ENCODE peak calls at places on chromosomes 16 and 17, in seven cellular contexts. A, Y, G, R, Z, T and L are unnamed samples.

GRCh38 chr17:33983824-33984574 is 271.1 kb upstream of the CCL2 start:
- DNase-seq in A (no peak), Y (no peak), G (no peak), R (no peak), Z (no peak), T (no peak), L (peak; percentile 51)

GRCh38 chr17:33072421-33073175 is 81.0 kb downstream of the SPACA3 start:
- DNase-seq in A (no peak), Y (no peak), G (peak; percentile 20), R (no peak), Z (no peak), T (no peak), L (no peak)

GRCh38 chr17:29807520-29808361 is 122.3 kb downstream of the SSH2 start:
- DNase-seq in A (no peak), Y (peak; percentile 74), G (peak; percentile 84), R (peak; percentile 65), Z (peak; percentile 42), T (peak; percentile 73), L (peak; percentile 60)

GRCh38 chr16:55189179-55189578 is 134.8 kb upstream of the IRX6 start:
- DNase-seq in A (no peak), Y (no peak), G (no peak), R (no peak), Z (no peak), T (no peak), L (no peak)

GRCh38 chr17:1313270-1314005 is 34.0 kb downstream of the TRARG1 start:
- DNase-seq in A (peak; percentile 81), Y (no peak), G (no peak), R (no peak), Z (no peak), T (no peak), L (no peak)

GRCh38 chr16:74627506-74628220 is 20.7 kb upstream of the GLG1 start:
- DNase-seq in A (no peak), Y (peak; percentile 35), G (peak; percentile 16), R (peak; percentile 23), Z (no peak), T (no peak), L (no peak)

GRCh38 chr16:31132979-31133599 is 2.4 kb downstream of the PRSS8 start:
- DNase-seq in A (no peak), Y (peak; percentile 32), G (no peak), R (no peak), Z (no peak), T (no peak), L (no peak)

GRCh38 chr16:85384831-85385462 is 228.2 kb upstream of the GSE1 start:
- DNase-seq in A (no peak), Y (no peak), G (no peak), R (peak; percentile 55), Z (peak; percentile 9), T (no peak), L (peak; percentile 38)

GRCh38 chr17:38797828-38798227 is 1.5 kb downstream of the PIP4K2B start:
- DNase-seq in A (no peak), Y (no peak), G (peak; percentile 37), R (no peak), Z (no peak), T (no peak), L (no peak)

GRCh38 chr17:38911081-38911730 is 14.2 kb upstream of the LASP1NB start:
- DNase-seq in A (peak; percentile 47), Y (peak; percentile 11), G (no peak), R (no peak), Z (peak; percentile 7), T (no peak), L (peak; percentile 3)

GRCh38 chr17:68624381-68624780 is 23.2 kb upstream of the FAM20A start:
- DNase-seq in A (no peak), Y (no peak), G (peak; percentile 65), R (no peak), Z (no peak), T (no peak), L (no peak)

GRCh38 chr17:81329279-81329926 is 34.3 kb upstream of the SLC38A10 start:
- DNase-seq in A (peak; percentile 82), Y (peak; percentile 73), G (peak; percentile 96), R (peak; percentile 80), Z (peak; percentile 95), T (peak; percentile 99), L (no peak)

GRCh38 chr16:89655062-89655643 is 2.4 kb downstream of the CHMP1A start:
- DNase-seq in A (no peak), Y (no peak), G (no peak), R (no peak), Z (no peak), T (no peak), L (no peak)

GRCh38 chr17:50903604-50904521 is 37.7 kb upstream of the TOB1 start:
- DNase-seq in A (no peak), Y (no peak), G (peak; percentile 43), R (no peak), Z (no peak), T (no peak), L (no peak)

GRCh38 chr17:57295526-57296023 is 39.3 kb downstream of the MSI2 start:
- DNase-seq in A (no peak), Y (no peak), G (no peak), R (no peak), Z (no peak), T (no peak), L (no peak)

GRCh38 chr17:57293077-57293476 is 36.8 kb downstream of the MSI2 start:
- DNase-seq in A (no peak), Y (peak; percentile 24), G (no peak), R (no peak), Z (no peak), T (no peak), L (no peak)

GRCh38 chr17:57294075-57294474 is 37.8 kb downstream of the MSI2 start:
- DNase-seq in A (no peak), Y (no peak), G (no peak), R (no peak), Z (no peak), T (no peak), L (no peak)

GRCh38 chr17:57296231-57296630 is 39.9 kb downstream of the MSI2 start:
- DNase-seq in A (no peak), Y (no peak), G (no peak), R (no peak), Z (no peak), T (no peak), L (no peak)

GRCh38 chr17:57294629-57295501 is 38.5 kb downstream of the MSI2 start:
- DNase-seq in A (no peak), Y (no peak), G (no peak), R (no peak), Z (peak; percentile 59), T (peak; percentile 44), L (no peak)
- H3K27ac ChIP-seq in A (no peak overlapping the region), Y (no peak overlapping the region), G (no peak overlapping the region), R (no peak overlapping the region), Z (peak overlapping the region; percentile 77), T (peak overlapping the region; percentile 59), L (peak overlapping the region; percentile 50)

GRCh38 chr17:75876190-75876937 is 2.0 kb downstream of the TRIM47 start:
- DNase-seq in A (peak; percentile 77), Y (peak; percentile 92), G (peak; percentile 33), R (peak; percentile 79), Z (peak; percentile 47), T (peak; percentile 74), L (no peak)
- H3K4me3 ChIP-seq in A (peak overlapping the region; percentile 64), Y (peak overlapping the region; percentile 75), G (peak overlapping the region; percentile 63), R (peak overlapping the region; percentile 71), Z (peak overlapping the region; percentile 77), T (peak overlapping the region; percentile 85), L (peak overlapping the region; percentile 72)

DNA sequence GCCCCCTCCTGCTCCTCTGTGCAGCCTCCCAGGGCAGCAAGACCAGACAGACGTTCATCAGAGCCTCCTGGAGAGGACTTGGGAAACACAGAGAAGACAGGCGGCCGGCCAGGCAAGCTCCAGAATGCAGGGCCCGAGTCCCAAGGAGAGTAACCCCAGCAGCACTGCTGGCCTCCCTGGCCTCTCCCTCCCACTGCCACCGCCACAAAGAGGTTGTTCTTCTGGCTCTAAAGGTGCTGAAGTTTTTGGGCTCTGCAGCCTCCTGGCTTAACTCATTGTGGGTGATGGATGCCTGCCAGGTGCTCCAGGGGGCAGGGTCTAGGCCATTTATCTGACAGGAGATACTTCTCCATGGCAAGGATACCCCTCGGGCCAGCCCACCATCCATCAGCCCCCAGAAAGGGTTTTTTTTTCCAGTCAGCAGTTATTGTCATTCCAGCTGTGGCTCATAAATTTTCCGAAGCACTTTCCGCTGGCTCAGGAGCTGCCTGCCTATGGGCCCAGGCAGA is 32.0 kb upstream of the MRPS23 start:
- DNase-seq in A (no peak), Y (no peak), G (no peak), R (no peak), Z (no peak), T (no peak), L (no peak)
- H3K27ac ChIP-seq in A (peak overlapping the region; percentile 70), Y (peak overlapping the region; percentile 50), G (peak overlapping the region; percentile 65), R (peak overlapping the region; percentile 50), Z (peak overlapping the region; percentile 84), T (peak overlapping the region; percentile 92), L (peak overlapping the region; percentile 84)

GRCh38 chr16:29818082-29818481 is 2.1 kb downstream of the PAGR1 start:
- DNase-seq in A (no peak), Y (no peak), G (no peak), R (no peak), Z (no peak), T (no peak), L (no peak)
- H3K4me3 ChIP-seq in A (no peak overlapping the region), Y (no peak overlapping the region), G (no peak overlapping the region), R (no peak overlapping the region), Z (no peak overlapping the region), T (no peak overlapping the region), L (no peak overlapping the region)

DNA sequence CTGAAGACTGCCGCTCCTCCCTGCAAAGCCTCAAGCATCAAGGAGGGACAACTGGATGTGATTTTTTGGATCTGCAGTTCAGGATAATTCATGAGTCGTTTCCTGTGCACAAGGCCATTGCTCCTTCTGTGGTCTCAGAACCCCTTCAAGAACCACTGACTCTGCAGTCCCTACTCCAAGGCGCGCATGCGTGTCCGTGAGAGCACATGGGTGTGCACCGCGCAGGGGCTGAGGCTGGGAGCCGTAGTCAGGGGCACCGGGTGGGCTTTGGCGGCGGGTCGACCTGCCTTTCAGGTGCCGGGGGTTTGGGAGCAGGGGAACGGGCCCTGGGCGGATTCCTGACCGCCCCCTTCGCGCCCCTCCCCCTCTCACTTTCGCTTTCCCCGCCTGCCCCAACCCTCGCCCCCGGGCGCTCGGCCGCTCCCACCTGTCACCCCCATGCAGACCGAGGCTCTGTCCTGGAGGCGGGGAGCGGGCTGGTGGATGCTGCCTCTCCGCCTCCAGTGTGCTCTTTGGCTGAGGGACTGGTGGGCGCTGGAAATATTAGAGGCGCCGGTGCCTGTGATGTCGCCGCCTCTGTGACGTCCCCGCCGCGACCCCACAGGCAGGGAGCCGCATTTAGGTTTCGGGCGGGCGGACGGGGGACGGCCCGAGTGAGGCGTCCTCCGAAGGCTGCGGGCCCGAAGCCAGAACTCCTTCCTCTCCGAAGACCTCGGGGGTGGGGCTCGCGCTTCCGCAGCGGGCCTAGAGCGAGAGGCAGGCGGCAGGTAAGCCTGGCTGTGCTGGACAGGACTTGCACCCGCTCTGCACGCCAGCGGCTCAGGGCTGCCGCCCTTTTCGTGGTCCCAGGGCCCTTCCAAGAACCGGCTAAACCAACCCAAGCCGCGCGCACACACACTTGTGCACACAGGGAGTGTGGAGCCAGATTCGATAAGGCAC is at the start of gene SPATA32:
- DNase-seq in A (peak; percentile 74), Y (peak; percentile 37), G (peak; percentile 62), R (peak; percentile 73), Z (peak; percentile 63), T (no peak), L (no peak)
- H3K27ac ChIP-seq in A (peak within 1 kb of the TSS; percentile 41), Y (no peak within 1 kb of the TSS), G (no peak within 1 kb of the TSS), R (peak within 1 kb of the TSS; percentile 77), Z (peak within 1 kb of the TSS; percentile 70), T (peak within 1 kb of the TSS; percentile 54), L (peak within 1 kb of the TSS; percentile 73)